ENCODE peak calls at places on chromosomes 12 and 14, in six cellular contexts. N is GM06990, V is cardiac fibroblast, R is RWPE2, H is fibroblast of mammary gland, K is stomach. L is an unnamed sample.

GRCh38 chr12:25056486-25057130 is 107.7 kb upstream of the BCAT1 start:
- DNase-seq in N (no peak), V (no peak), R (no peak), H (no peak), K (no peak), L (no peak)

GRCh38 chr12:84136862-84137367 is 775.7 kb downstream of the SLC6A15 start:
- DNase-seq in N (no peak), V (peak; percentile 5), R (no peak), H (peak; percentile 81), K (no peak), L (peak; percentile 21)

GRCh38 chr12:52079576-52080402 is at the start of gene SMIM41:
- DNase-seq in N (no peak), V (no peak), R (no peak), H (no peak), K (no peak), L (no peak)

GRCh38 chr12:60836651-60837050 is 1240.8 kb downstream of the SLC16A7 start:
- DNase-seq in N (no peak), V (no peak), R (no peak), H (no peak), K (no peak), L (no peak)

GRCh38 chr12:65171870-65172269 is 2.5 kb downstream of the LEMD3 start:
- DNase-seq in N (no peak), V (no peak), R (no peak), H (no peak), K (no peak), L (no peak)

GRCh38 chr14:50260511-50260910 is 29.1 kb upstream of the SOS2 start:
- DNase-seq in N (no peak), V (peak; percentile 73), R (no peak), H (peak; percentile 58), K (no peak), L (peak; percentile 39)

GRCh38 chr12:31890295-31891285 is 68.6 kb upstream of the RESF1 start:
- DNase-seq in N (peak; percentile 52), V (peak; percentile 57), R (no peak), H (no peak), K (no peak), L (no peak)

GRCh38 chr12:52050116-52050770 is 999 bp upstream of the NR4A1 start:
- DNase-seq in N (no peak), V (peak; percentile 79), R (no peak), H (peak; percentile 53), K (peak; percentile 67), L (peak; percentile 31)

GRCh38 chr12:87828384-87828973 is 200.7 kb downstream of the C12orf50 start:
- DNase-seq in N (no peak), V (no peak), R (no peak), H (no peak), K (no peak), L (no peak)

GRCh38 chr12:32536000-32536345 is 136.6 kb downstream of the FGD4 start:
- DNase-seq in N (no peak), V (no peak), R (no peak), H (no peak), K (no peak), L (no peak)

GRCh38 chr12:57637364-57637763 is 4.4 kb upstream of the B4GALNT1 start:
- DNase-seq in N (no peak), V (no peak), R (no peak), H (no peak), K (no peak), L (no peak)

GRCh38 chr12:54163147-54163546 is 25.6 kb downstream of the SMUG1 start:
- DNase-seq in N (no peak), V (no peak), R (no peak), H (no peak), K (no peak), L (no peak)

GRCh38 chr12:47576256-47576655 is 129.6 kb downstream of the RPAP3 start:
- DNase-seq in N (no peak), V (no peak), R (no peak), H (no peak), K (no peak), L (no peak)

GRCh38 chr14:97253756-97254155 is 456.6 kb downstream of the VRK1 start:
- DNase-seq in N (no peak), V (no peak), R (no peak), H (no peak), K (no peak), L (no peak)

GRCh38 chr14:23829736-23830474 is 123.7 kb upstream of the DHRS4 start:
- DNase-seq in N (no peak), V (peak; percentile 77), R (peak; percentile 80), H (peak; percentile 88), K (peak; percentile 42), L (peak; percentile 93)

GRCh38 chr12:128510527-128510926 is 243.6 kb downstream of the TMEM132C start:
- DNase-seq in N (no peak), V (no peak), R (no peak), H (no peak), K (no peak), L (no peak)

GRCh38 chr12:5965950-5966383 is 20.9 kb upstream of the ANO2 start:
- DNase-seq in N (no peak), V (peak; percentile 57), R (no peak), H (peak; percentile 35), K (peak; percentile 50), L (peak; percentile 47)

GRCh38 chr14:75022655-75023054 is 19.9 kb downstream of the EIF2B2 start:
- DNase-seq in N (no peak), V (no peak), R (no peak), H (no peak), K (no peak), L (peak; percentile 8)

GRCh38 chr12:104276192-104277131 is 27.1 kb upstream of the EID3 start:
- DNase-seq in N (no peak), V (no peak), R (no peak), H (no peak), K (no peak), L (no peak)

GRCh38 chr12:62856454-62856853 is 78.5 kb downstream of the PPM1H start:
- DNase-seq in N (no peak), V (no peak), R (no peak), H (no peak), K (no peak), L (no peak)

DNA sequence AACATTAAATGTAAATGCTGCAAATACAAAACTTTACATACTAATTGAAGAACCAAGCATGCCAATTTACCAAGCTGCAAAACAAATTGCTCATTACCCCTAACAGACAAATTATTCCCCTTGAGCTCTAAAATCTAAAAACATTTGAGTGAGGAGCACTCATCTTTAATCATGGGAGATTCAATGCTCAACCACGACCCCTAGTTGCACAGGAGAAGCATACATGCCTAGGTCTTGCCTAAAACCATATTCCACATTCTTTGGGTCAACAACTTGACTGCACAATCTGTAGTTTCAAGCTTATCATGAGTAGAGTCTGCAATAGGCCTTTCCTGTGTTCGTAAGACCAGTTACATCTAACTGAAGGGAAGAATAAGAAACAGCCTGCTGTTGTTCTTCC is 69.7 kb downstream of the MGAT4C start:
- DNase-seq in N (no peak), V (peak; percentile 5), R (no peak), H (peak; percentile 30), K (no peak), L (no peak)
- TF ChIP-seq CTCF in N (no peak), V (no peak), R (peak; percentile 25), H (peak; percentile 36), K (no peak), L (peak; percentile 11)

GRCh38 chr14:32623300-32624093 is 294.4 kb downstream of the AKAP6 start:
- DNase-seq in N (no peak), V (peak; percentile 57), R (no peak), H (peak; percentile 91), K (no peak), L (no peak)

GRCh38 chr14:32627545-32628298 is 298.6 kb downstream of the AKAP6 start:
- DNase-seq in N (no peak), V (no peak), R (no peak), H (no peak), K (no peak), L (no peak)

GRCh38 chr14:32622742-32623141 is 293.6 kb downstream of the AKAP6 start:
- DNase-seq in N (no peak), V (no peak), R (no peak), H (no peak), K (no peak), L (no peak)

GRCh38 chr14:32621585-32621984 is 292.5 kb downstream of the AKAP6 start:
- DNase-seq in N (no peak), V (no peak), R (no peak), H (no peak), K (no peak), L (no peak)

DNA sequence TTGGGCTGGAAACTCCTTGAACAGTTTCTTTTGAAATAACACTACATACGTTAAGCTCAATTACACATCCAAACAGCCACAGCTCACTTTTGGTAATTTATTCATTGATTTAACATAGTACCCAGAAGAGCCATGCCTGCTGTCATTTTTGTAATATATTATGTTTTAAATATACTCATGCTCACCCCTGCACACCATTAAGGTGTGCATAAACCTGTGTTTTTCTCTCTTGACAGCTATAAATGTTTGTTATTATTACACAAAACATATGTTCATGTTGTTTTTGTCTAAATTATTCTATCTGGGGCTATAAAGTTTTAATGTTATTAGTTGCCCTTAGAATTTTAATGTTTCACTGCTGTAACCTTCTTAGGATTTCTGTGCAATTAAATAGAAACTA is 296.1 kb downstream of the AKAP6 start:
- DNase-seq in N (no peak), V (no peak), R (no peak), H (no peak), K (no peak), L (no peak)
- H3K4me3 ChIP-seq in N (no peak overlapping the region), V (no peak overlapping the region), R (no peak overlapping the region), H (no peak overlapping the region), K (no peak overlapping the region), L (no peak overlapping the region)

DNA sequence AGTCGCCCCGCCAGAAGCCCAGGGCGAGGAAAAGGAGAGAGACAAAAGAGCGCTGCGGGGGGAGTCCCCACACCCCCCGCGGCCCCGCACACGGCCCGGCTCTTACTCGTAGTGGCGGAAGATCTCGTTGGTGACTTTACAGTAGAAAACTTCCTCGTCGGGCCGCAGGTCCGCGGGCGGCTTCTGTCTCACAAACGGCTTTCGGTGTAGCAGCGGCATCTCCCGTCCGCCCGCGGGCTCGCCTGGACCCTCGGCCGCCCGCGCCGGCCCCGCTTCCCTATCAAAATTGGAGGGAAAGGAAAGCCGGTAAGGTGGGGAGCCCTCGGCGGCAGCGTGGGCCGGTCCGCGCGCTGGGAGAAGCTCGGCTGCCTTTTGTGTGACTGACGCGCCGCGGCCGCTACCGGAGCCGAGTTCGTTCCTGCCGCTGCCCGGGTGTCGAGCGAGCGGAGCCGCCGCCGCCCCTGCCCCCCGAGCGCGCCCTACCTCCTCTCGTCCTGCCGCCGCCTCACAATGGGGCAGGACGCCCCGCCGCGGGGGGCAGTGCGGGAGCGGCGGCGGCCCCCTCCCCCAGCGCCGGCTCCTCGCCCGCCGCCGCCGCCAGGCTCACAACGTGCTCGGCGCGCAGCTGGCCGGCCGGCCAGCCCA is 652 bp downstream of the BAZ1A start:
- DNase-seq in N (peak; percentile 79), V (peak; percentile 57), R (peak; percentile 75), H (peak; percentile 42), K (peak; percentile 52), L (peak; percentile 67)
- TF ChIP-seq CTCF in N (peak; percentile 13), V (no peak), R (peak; percentile 33), H (no peak), K (no peak), L (peak; percentile 12)

GRCh38 chr12:49825360-49825970 is 2.7 kb downstream of the NCKAP5L start:
- DNase-seq in N (no peak), V (peak; percentile 56), R (no peak), H (peak; percentile 86), K (no peak), L (peak; percentile 32)

GRCh38 chr12:49824886-49825285 is 3.3 kb downstream of the NCKAP5L start:
- DNase-seq in N (no peak), V (peak; percentile 58), R (no peak), H (peak; percentile 90), K (no peak), L (peak; percentile 53)

GRCh38 chr12:49824416-49824815 is 3.8 kb downstream of the NCKAP5L start:
- DNase-seq in N (no peak), V (no peak), R (no peak), H (no peak), K (no peak), L (no peak)

GRCh38 chr12:49827351-49828099 is 688 bp downstream of the NCKAP5L start:
- DNase-seq in N (peak; percentile 47), V (peak; percentile 77), R (peak; percentile 67), H (peak; percentile 38), K (peak; percentile 66), L (peak; percentile 61)

GRCh38 chr12:49825971-49826421 is 2.2 kb downstream of the NCKAP5L start:
- DNase-seq in N (no peak), V (peak; percentile 59), R (no peak), H (peak; percentile 85), K (no peak), L (peak; percentile 18)
- H3K4me3 ChIP-seq in N (no peak overlapping the region), V (peak overlapping the region; percentile 24), R (no peak overlapping the region), H (peak overlapping the region; percentile 19), K (peak overlapping the region; percentile 98), L (no peak overlapping the region)

L was measured in astrocyte of the spinal cord.